ENCODE peak calls at places on chromosomes 12 and 14, in six cellular contexts. R is WTC11, X is K562, S is HCT116, N is HepG2, H is GM12878. E is an unnamed sample.

GRCh38 chr12:27332407-27333310 is at the start of gene BMAL2:
- DNase-seq in R (peak; percentile 67), X (peak; percentile 26), S (no peak), N (peak; percentile 20), H (no peak), E (peak; percentile 80)

GRCh38 chr12:130655010-130655409 is 61.1 kb downstream of the RIMBP2 start:
- DNase-seq in R (no peak), X (no peak), S (no peak), N (no peak), H (no peak), E (no peak)

GRCh38 chr12:128339669-128340068 is 72.7 kb downstream of the TMEM132C start:
- DNase-seq in R (no peak), X (no peak), S (no peak), N (no peak), H (no peak), E (no peak)

GRCh38 chr12:81627336-81628189 is 131.6 kb downstream of the PPFIA2 start:
- DNase-seq in R (no peak), X (peak; percentile 12), S (peak; percentile 52), N (peak; percentile 29), H (no peak), E (no peak)

GRCh38 chr12:108597559-108598471 is at the start of gene TMEM119:
- DNase-seq in R (no peak), X (no peak), S (no peak), N (no peak), H (no peak), E (no peak)

GRCh38 chr14:51776102-51776894 is 84.1 kb upstream of the GNG2 start:
- DNase-seq in R (peak; percentile 77), X (peak; percentile 36), S (peak; percentile 44), N (peak; percentile 52), H (no peak), E (peak; percentile 81)

GRCh38 chr12:67151891-67152290 is 117.3 kb upstream of the CAND1 start:
- DNase-seq in R (no peak), X (no peak), S (no peak), N (no peak), H (no peak), E (no peak)

GRCh38 chr14:70784886-70785285 is 24.4 kb downstream of the MAP3K9 start:
- DNase-seq in R (no peak), X (no peak), S (no peak), N (no peak), H (no peak), E (no peak)

GRCh38 chr12:86929962-86930361 is 673.8 kb upstream of the MGAT4C start:
- DNase-seq in R (no peak), X (no peak), S (no peak), N (no peak), H (no peak), E (no peak)

GRCh38 chr14:77574446-77575125 is 41.9 kb downstream of the SPTLC2 start:
- DNase-seq in R (no peak), X (no peak), S (no peak), N (no peak), H (no peak), E (no peak)

GRCh38 chr14:55373784-55374725 is 37.6 kb downstream of the ATG14 start:
- DNase-seq in R (no peak), X (no peak), S (peak; percentile 40), N (no peak), H (peak; percentile 20), E (no peak)

GRCh38 chr14:22735096-22735495 is 31.4 kb upstream of the OXA1L start:
- DNase-seq in R (no peak), X (no peak), S (no peak), N (no peak), H (no peak), E (no peak)

GRCh38 chr14:38116895-38117294 is 90.8 kb upstream of the SSTR1 start:
- DNase-seq in R (no peak), X (no peak), S (no peak), N (no peak), H (no peak), E (no peak)

GRCh38 chr12:129276408-129277042 is 423.2 kb downstream of the GLT1D1 start:
- DNase-seq in R (no peak), X (no peak), S (no peak), N (no peak), H (no peak), E (no peak)

GRCh38 chr12:131137009-131137835 is 183.5 kb downstream of the ADGRD1 start:
- DNase-seq in R (no peak), X (no peak), S (no peak), N (no peak), H (no peak), E (no peak)

GRCh38 chr12:6269986-6270385 is 40.5 kb upstream of the PLEKHG6 start:
- DNase-seq in R (no peak), X (no peak), S (no peak), N (no peak), H (no peak), E (no peak)

GRCh38 chr12:53625946-53626701 is at the start of gene ATF7:
- DNase-seq in R (peak; percentile 98), X (peak; percentile 98), S (peak; percentile 97), N (peak; percentile 92), H (peak; percentile 96), E (peak; percentile 99)

GRCh38 chr14:48323655-48324054 is 648.2 kb upstream of the MDGA2 start:
- DNase-seq in R (no peak), X (no peak), S (no peak), N (no peak), H (no peak), E (no peak)

GRCh38 chr14:103056322-103057027 is 874 bp downstream of the CDC42BPB start:
- DNase-seq in R (peak; percentile 60), X (peak; percentile 69), S (no peak), N (no peak), H (no peak), E (peak; percentile 64)
- TF ChIP-seq ATF3 in R (no peak), X (no peak), S (no peak), N (no peak), H (no peak), E (no peak)

GRCh38 chr12:107057071-107057834 is 36.1 kb downstream of the CRY1 start:
- DNase-seq in R (no peak), X (no peak), S (no peak), N (no peak), H (no peak), E (no peak)
- TF ChIP-seq ATF3 in R (no peak), X (no peak), S (no peak), N (no peak), H (no peak), E (no peak)

GRCh38 chr14:72714094-72714493 is 179.8 kb downstream of the DPF3 start:
- DNase-seq in R (no peak), X (no peak), S (no peak), N (no peak), H (peak; percentile 31), E (no peak)
- TF ChIP-seq ATF3 in R (no peak), X (no peak), S (no peak), N (no peak), H (no peak), E (no peak)

GRCh38 chr12:55658635-55659391 is 22.1 kb downstream of the OR10P1 start:
- DNase-seq in R (no peak), X (no peak), S (no peak), N (no peak), H (no peak), E (no peak)
- TF ChIP-seq ATF3 in R (no peak), X (peak; percentile 37), S (no peak), N (no peak), H (no peak), E (no peak)

DNA sequence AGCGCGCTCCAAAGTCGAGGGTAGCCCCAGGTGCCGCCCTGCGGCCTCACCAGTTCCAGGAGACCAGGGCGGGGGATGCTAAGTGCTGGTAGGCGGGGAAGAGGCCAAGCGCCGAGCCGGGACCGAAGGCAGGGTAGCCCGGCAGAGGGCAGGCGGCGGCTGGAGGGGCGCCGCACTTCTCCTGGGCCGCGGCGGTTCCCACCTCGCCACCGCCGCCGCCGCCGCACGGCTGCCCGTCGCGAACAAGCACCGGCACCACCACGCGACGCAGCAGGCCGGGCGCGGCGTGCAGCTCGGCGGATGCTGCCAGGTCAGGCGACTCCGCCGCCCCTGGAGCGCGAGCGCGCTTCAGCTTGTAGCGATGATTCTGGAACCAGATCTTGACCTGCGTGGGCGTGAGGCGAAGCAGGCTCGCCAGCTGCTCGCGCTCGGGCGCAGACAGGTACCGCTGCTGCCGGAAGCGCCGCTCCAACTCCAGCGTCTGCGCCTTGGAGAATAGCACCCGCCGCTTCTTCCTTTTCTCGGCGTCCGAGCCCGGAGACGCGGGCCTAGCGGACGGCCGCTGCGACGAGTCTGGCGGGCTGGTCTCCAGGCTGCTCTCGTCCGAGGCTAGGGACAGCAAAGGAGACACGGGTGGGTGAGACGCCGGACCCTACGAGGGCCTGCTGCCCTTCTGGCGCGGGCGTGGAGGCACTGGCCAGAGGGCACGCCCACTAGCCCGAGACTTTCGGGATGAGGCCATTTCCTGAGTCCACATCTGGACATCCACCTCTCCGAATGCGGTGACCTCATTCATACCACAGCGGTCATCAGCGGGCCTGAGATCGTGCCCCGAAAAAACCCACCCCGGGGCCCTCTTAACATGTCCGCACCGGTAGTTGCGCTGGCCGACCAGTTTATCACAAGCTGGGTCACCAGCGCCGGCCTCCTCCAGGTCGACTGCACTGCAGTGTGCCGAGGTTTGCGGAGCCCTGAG is 1.3 kb downstream of the NKX2-8 start:
- DNase-seq in R (peak; percentile 61), X (no peak), S (no peak), N (no peak), H (no peak), E (peak; percentile 74)
- TF ChIP-seq ATF3 in R (no peak), X (no peak), S (no peak), N (no peak), H (no peak), E (no peak)

DNA sequence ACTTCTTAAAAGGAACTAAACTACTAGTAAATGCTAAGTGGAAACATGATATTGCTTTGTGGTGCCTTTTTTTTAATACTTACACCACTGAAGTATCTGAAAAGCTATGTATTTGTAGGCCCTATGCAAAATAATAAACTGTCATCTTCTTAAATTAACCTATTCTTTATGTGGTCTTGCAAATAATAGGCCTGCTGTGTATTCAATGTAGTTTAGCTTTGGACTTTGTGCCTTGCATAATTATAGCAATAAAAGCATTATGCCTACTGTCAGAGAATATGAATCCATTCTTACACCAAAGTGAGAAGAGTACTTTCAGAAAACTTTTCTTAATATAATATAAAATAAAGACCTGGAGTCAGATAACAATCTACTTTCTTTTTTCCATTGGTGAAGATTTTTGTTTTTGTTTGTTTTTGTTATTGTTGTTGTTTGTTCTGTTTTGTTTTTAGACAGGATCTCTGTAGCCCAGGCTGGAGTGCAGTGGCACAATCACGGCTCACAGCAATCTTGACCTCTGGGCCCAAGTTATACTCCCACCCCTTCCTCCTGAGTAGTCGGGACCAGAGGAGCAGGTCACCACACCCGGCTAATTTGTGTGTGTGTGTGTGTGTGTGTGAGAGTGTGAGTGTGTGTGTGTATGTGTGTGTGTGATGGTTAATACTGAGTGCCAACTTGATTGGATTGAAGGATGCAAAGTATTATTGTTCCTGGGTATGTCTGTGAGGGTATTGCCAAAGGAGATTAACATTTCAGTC is 213.8 kb downstream of the SLC6A15 start:
- DNase-seq in R (no peak), X (no peak), S (no peak), N (no peak), H (no peak), E (no peak)
- TF ChIP-seq ATF3 in R (no peak), X (no peak), S (no peak), N (no peak), H (no peak), E (no peak)